ENCODE peak calls at places on chromosomes 3 and 15, in seven cellular contexts. R is neuronal stem cell, E is IMR-90, X is PC-3, I is A549, H is MM.1S, G is osteoblast. K is an unnamed sample.

GRCh38 chr3:71579934-71580318 is 3.6 kb downstream of the FOXP1 start:
- DNase-seq in R (no peak), E (peak; percentile 57), X (peak; percentile 63), I (peak; percentile 14), H (no peak), G (peak; percentile 74), K (peak; percentile 68)

GRCh38 chr3:61594978-61595687 is 33.8 kb downstream of the PTPRG start:
- DNase-seq in R (no peak), E (peak; percentile 35), X (no peak), I (no peak), H (no peak), G (no peak), K (no peak)

GRCh38 chr3:188756241-188756640 is 415.5 kb upstream of the TPRG1 start:
- DNase-seq in R (no peak), E (no peak), X (no peak), I (no peak), H (no peak), G (no peak), K (peak; percentile 62)

GRCh38 chr3:14829811-14830210 is 11.0 kb downstream of the FGD5 start:
- DNase-seq in R (no peak), E (no peak), X (no peak), I (no peak), H (no peak), G (no peak), K (no peak)

GRCh38 chr15:98719169-98719515 is 70.8 kb downstream of the IGF1R start:
- DNase-seq in R (no peak), E (no peak), X (no peak), I (no peak), H (no peak), G (no peak), K (no peak)

GRCh38 chr15:41955100-41955499 is 17.3 kb downstream of the EHD4 start:
- DNase-seq in R (no peak), E (no peak), X (no peak), I (no peak), H (no peak), G (no peak), K (no peak)

GRCh38 chr15:80367094-80367493 is 37.1 kb upstream of the ARNT2 start:
- DNase-seq in R (no peak), E (peak; percentile 7), X (peak; percentile 24), I (peak; percentile 77), H (no peak), G (no peak), K (peak; percentile 46)

GRCh38 chr15:31353931-31354330 is 27.3 kb downstream of the KLF13 start:
- DNase-seq in R (no peak), E (no peak), X (no peak), I (no peak), H (no peak), G (peak; percentile 86), K (no peak)

GRCh38 chr15:40240619-40241304 is 1.9 kb downstream of the PAK6 start:
- DNase-seq in R (no peak), E (no peak), X (peak; percentile 18), I (no peak), H (no peak), G (peak; percentile 80), K (no peak)

GRCh38 chr3:191070762-191071365 is 128.2 kb upstream of the OSTN start:
- DNase-seq in R (no peak), E (peak; percentile 16), X (peak; percentile 62), I (no peak), H (no peak), G (no peak), K (no peak)

GRCh38 chr3:31699309-31699953 is 166.7 kb downstream of the STT3B start:
- DNase-seq in R (no peak), E (no peak), X (peak; percentile 87), I (peak; percentile 55), H (no peak), G (peak; percentile 75), K (no peak)

GRCh38 chr15:40511093-40511471 is 40.3 kb downstream of the CHST14 start:
- DNase-seq in R (no peak), E (no peak), X (no peak), I (no peak), H (no peak), G (no peak), K (peak; percentile 9)

GRCh38 chr15:74789171-74789627 is 7.3 kb downstream of the CSK start:
- DNase-seq in R (no peak), E (no peak), X (peak; percentile 41), I (no peak), H (peak; percentile 89), G (no peak), K (peak; percentile 72)

GRCh38 chr15:78322724-78323395 is 17.3 kb upstream of the CRABP1 start:
- DNase-seq in R (no peak), E (no peak), X (no peak), I (no peak), H (no peak), G (peak; percentile 3), K (no peak)

GRCh38 chr15:65088643-65089021 is 12.1 kb downstream of the KBTBD13 start:
- DNase-seq in R (no peak), E (no peak), X (no peak), I (no peak), H (no peak), G (no peak), K (no peak)

GRCh38 chr3:15051531-15051930 is 13.6 kb downstream of the MRPS25 start:
- DNase-seq in R (no peak), E (peak; percentile 20), X (peak; percentile 62), I (peak; percentile 60), H (peak; percentile 41), G (peak; percentile 85), K (peak; percentile 78)

GRCh38 chr3:22960326-22960984 is 242.7 kb upstream of the UBE2E2 start:
- DNase-seq in R (peak; percentile 24), E (peak; percentile 26), X (peak; percentile 74), I (peak; percentile 49), H (peak; percentile 59), G (no peak), K (peak; percentile 46)

GRCh38 chr3:9976736-9977709 is 9.6 kb downstream of the EMC3 start:
- DNase-seq in R (no peak), E (peak; percentile 98), X (peak; percentile 98), I (peak; percentile 93), H (no peak), G (peak; percentile 93), K (no peak)

DNA sequence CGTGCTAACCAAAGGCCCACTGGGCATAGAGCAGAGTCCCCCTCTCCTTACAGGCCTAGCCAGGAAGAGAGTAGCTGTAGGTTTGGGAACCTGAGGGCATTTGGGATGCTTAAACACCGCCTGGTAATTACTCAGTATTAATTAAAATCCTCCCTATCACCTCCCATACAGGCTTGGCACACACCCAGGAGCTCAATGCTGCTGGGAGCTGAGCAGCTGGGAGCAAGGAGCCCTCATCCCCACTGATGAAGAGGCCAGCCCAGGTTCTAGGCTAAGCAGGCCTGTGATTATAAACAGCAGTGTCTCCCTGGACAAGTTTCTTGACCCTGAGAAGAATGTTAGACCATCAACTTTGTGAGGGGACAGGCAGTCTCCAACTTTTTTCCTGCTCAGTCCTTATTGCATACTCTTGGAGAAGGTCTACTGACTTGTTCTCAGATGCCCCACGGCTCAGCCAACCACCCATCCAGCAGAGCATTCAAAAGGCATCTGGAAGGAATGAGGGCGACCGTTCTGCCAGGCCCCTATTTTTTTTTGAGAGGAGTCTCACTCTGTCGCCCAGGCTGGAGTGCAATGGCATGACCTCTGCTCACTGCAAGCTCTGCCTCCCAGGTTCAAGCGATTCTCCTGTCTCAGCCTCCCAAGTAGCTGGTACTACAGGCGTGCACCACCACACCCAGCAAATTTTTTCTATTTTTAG is 1.3 kb upstream of the PRKAR2A start:
- DNase-seq in R (no peak), E (no peak), X (no peak), I (no peak), H (no peak), G (peak; percentile 54), K (no peak)
- H3K4me2 ChIP-seq in R (no peak overlapping the region), E (no peak overlapping the region), X (no peak overlapping the region), I (no peak overlapping the region), H (peak overlapping the region; percentile 92), G (no peak overlapping the region), K (peak overlapping the region; percentile 80)

GRCh38 chr3:54954516-54954915 is 26.7 kb upstream of the LRTM1 start:
- DNase-seq in R (no peak), E (no peak), X (no peak), I (no peak), H (no peak), G (peak; percentile 57), K (no peak)
- H3K4me2 ChIP-seq in R (no peak overlapping the region), E (peak overlapping the region; percentile 32), X (no peak overlapping the region), I (no peak overlapping the region), H (no peak overlapping the region), G (no peak overlapping the region), K (no peak overlapping the region)

GRCh38 chr3:29463306-29463705 is 182.4 kb downstream of the RBMS3 start:
- DNase-seq in R (no peak), E (no peak), X (no peak), I (no peak), H (no peak), G (no peak), K (no peak)

GRCh38 chr3:29468150-29468549 is 187.3 kb downstream of the RBMS3 start:
- DNase-seq in R (no peak), E (no peak), X (no peak), I (no peak), H (no peak), G (no peak), K (no peak)

GRCh38 chr3:29466442-29466841 is 185.6 kb downstream of the RBMS3 start:
- DNase-seq in R (no peak), E (no peak), X (no peak), I (no peak), H (no peak), G (no peak), K (no peak)

GRCh38 chr3:29465836-29466235 is 185.0 kb downstream of the RBMS3 start:
- DNase-seq in R (no peak), E (peak; percentile 82), X (no peak), I (no peak), H (no peak), G (peak; percentile 57), K (no peak)
- H3K4me2 ChIP-seq in R (no peak overlapping the region), E (peak overlapping the region; percentile 55), X (no peak overlapping the region), I (no peak overlapping the region), H (no peak overlapping the region), G (peak overlapping the region; percentile 46), K (peak overlapping the region; percentile 3)

GRCh38 chr3:65617787-65618186 is 420.9 kb downstream of the MAGI1 start:
- DNase-seq in R (no peak), E (no peak), X (no peak), I (no peak), H (no peak), G (no peak), K (no peak)

GRCh38 chr3:65617209-65617608 is 421.5 kb downstream of the MAGI1 start:
- DNase-seq in R (no peak), E (no peak), X (no peak), I (no peak), H (no peak), G (no peak), K (no peak)

GRCh38 chr3:65616563-65616962 is 422.2 kb downstream of the MAGI1 start:
- DNase-seq in R (no peak), E (no peak), X (no peak), I (no peak), H (no peak), G (no peak), K (no peak)

GRCh38 chr3:65615329-65615728 is 423.4 kb downstream of the MAGI1 start:
- DNase-seq in R (no peak), E (no peak), X (no peak), I (no peak), H (no peak), G (no peak), K (no peak)

DNA sequence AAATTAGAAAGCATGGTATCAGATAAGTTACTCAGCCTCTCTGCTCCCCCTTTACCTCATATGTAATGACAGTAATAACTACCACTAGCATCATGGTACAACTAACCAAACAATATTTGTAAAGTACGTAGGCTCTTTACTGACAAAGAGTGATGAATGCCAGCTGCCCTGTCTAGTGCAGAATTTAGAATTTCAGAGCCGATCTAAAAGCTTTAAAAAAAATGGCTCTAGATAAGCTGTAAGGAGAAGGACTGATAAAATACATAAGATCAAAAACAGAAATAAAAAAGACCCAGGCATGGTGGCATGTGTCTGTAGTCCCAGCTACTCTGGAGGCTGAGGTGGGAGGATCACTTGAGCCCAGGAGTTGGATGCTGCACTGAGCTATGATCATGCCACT is 424.1 kb downstream of the MAGI1 start:
- DNase-seq in R (no peak), E (no peak), X (no peak), I (no peak), H (no peak), G (no peak), K (no peak)
- H3K4me2 ChIP-seq in R (no peak overlapping the region), E (no peak overlapping the region), X (no peak overlapping the region), I (no peak overlapping the region), H (no peak overlapping the region), G (no peak overlapping the region), K (no peak overlapping the region)